ENCODE peak calls at places on chromosome 5, in nine cellular contexts. I is anterior cingulate cortex; Y is caudate nucleus; H is dorsolateral prefrontal cortex; A is mammary epithelial cell; Z is esophagus squamous epithelium; V is GM20000; R is HL-60; X is CD4-positive, alpha-beta T cell. P is an unnamed sample.

GRCh38 chr5:164505791-164506190 is 1000.4 kb downstream of the MAT2B start:
- DNase-seq in I (no peak), Y (no peak), H (no peak), A (no peak), Z (no peak), V (no peak), R (no peak), X (no peak), P (no peak)

GRCh38 chr5:177540438-177540837 is 13.9 kb downstream of the FAM193B start:
- DNase-seq in I (no peak), Y (no peak), H (no peak), A (peak), Z (no peak), V (no peak), R (peak), X (no peak), P (no peak)

GRCh38 chr5:37730896-37731455 is 108.9 kb downstream of the GDNF start:
- DNase-seq in I (no peak), Y (no peak), H (no peak), A (no peak), Z (no peak), V (no peak), R (no peak), X (no peak), P (no peak)

GRCh38 chr5:128671861-128672414 is 133.9 kb upstream of the FBN2 start:
- DNase-seq in I (no peak), Y (no peak), H (no peak), A (no peak), Z (no peak), V (no peak), R (no peak), X (no peak), P (no peak)

GRCh38 chr5:100539519-100539918 is 4.3 kb downstream of the FAM174A start:
- DNase-seq in I (no peak), Y (no peak), H (no peak), A (peak), Z (no peak), V (no peak), R (no peak), X (no peak), P (no peak)

GRCh38 chr5:43514471-43514815 is 505 bp downstream of the C5orf34 start:
- DNase-seq in I (no peak), Y (peak), H (no peak), A (peak), Z (no peak), V (no peak), R (no peak), X (no peak), P (no peak)

GRCh38 chr5:159781626-159782157 is 134.6 kb upstream of the ADRA1B start:
- DNase-seq in I (no peak), Y (no peak), H (no peak), A (peak), Z (no peak), V (no peak), R (no peak), X (no peak), P (no peak)

GRCh38 chr5:32143991-32144636 is 30.0 kb downstream of the GOLPH3 start:
- DNase-seq in I (no peak), Y (no peak), H (no peak), A (no peak), Z (no peak), V (no peak), R (no peak), X (no peak), P (no peak)

GRCh38 chr5:72125931-72126620 is 18.8 kb downstream of the MAP1B start:
- DNase-seq in I (no peak), Y (no peak), H (no peak), A (peak), Z (no peak), V (no peak), R (no peak), X (no peak), P (no peak)

GRCh38 chr5:81409361-81409760 is 15.4 kb upstream of the ACOT12 start:
- DNase-seq in I (no peak), Y (no peak), H (no peak), A (no peak), Z (no peak), V (no peak), R (no peak), X (no peak), P (no peak)

GRCh38 chr5:98975223-98975622 is 46.4 kb upstream of the CHD1 start:
- DNase-seq in I (no peak), Y (no peak), H (no peak), A (peak), Z (no peak), V (no peak), R (no peak), X (no peak), P (no peak)

GRCh38 chr5:14663734-14664269 is 716 bp upstream of the OTULIN start:
- DNase-seq in I (no peak), Y (peak), H (peak), A (no peak), Z (no peak), V (peak), R (no peak), X (no peak), P (no peak)

GRCh38 chr5:127758884-127759283 is 55.7 kb downstream of the CCDC192 start:
- DNase-seq in I (no peak), Y (no peak), H (no peak), A (no peak), Z (no peak), V (no peak), R (no peak), X (no peak), P (no peak)

GRCh38 chr5:133612021-133612860 is at the start of gene FSTL4:
- DNase-seq in I (no peak), Y (no peak), H (peak), A (peak), Z (no peak), V (peak), R (no peak), X (no peak), P (no peak)

GRCh38 chr5:56190500-56190899 is 42.6 kb downstream of the ANKRD55 start:
- DNase-seq in I (no peak), Y (no peak), H (no peak), A (peak), Z (no peak), V (no peak), R (no peak), X (no peak), P (no peak)

GRCh38 chr5:142843029-142843905 is 73.1 kb downstream of the ARHGAP26 start:
- DNase-seq in I (no peak), Y (no peak), H (no peak), A (no peak), Z (no peak), V (no peak), R (no peak), X (no peak), P (no peak)

GRCh38 chr5:111299067-111299481 is 74.9 kb downstream of the CAMK4 start:
- DNase-seq in I (no peak), Y (no peak), H (no peak), A (peak), Z (no peak), V (no peak), R (peak), X (no peak), P (no peak)

GRCh38 chr5:81213070-81213469 is 20.1 kb upstream of the CKMT2 start:
- DNase-seq in I (no peak), Y (no peak), H (no peak), A (no peak), Z (no peak), V (no peak), R (no peak), X (no peak), P (no peak)

GRCh38 chr5:177967221-177967887 is 28.7 kb downstream of the PROP1 start:
- DNase-seq in I (no peak), Y (no peak), H (peak), A (no peak), Z (no peak), V (no peak), R (no peak), X (no peak), P (no peak)

GRCh38 chr5:10699281-10699874 is 61.7 kb downstream of the DAP start:
- DNase-seq in I (no peak), Y (no peak), H (no peak), A (no peak), Z (no peak), V (no peak), R (no peak), X (no peak), P (no peak)

GRCh38 chr5:127909078-127909477 is 174.5 kb upstream of the SLC12A2 start:
- DNase-seq in I (no peak), Y (no peak), H (no peak), A (peak), Z (no peak), V (peak), R (peak), X (no peak), P (peak)

GRCh38 chr5:90873033-90873517 is 314.5 kb downstream of the ADGRV1 start:
- DNase-seq in I (no peak), Y (no peak), H (no peak), A (no peak), Z (no peak), V (no peak), R (no peak), X (no peak), P (no peak)

GRCh38 chr5:136084698-136085097 is 47.9 kb upstream of the SMAD5 start:
- DNase-seq in I (no peak), Y (no peak), H (no peak), A (no peak), Z (no peak), V (no peak), R (no peak), X (no peak), P (no peak)

GRCh38 chr5:127055880-127056653 is 17.2 kb downstream of the C5orf63 start:
- DNase-seq in I (no peak), Y (no peak), H (no peak), A (no peak), Z (no peak), V (no peak), R (peak), X (no peak), P (no peak)

GRCh38 chr5:93088566-93088965 is 492.5 kb downstream of the NR2F1-AS1 start:
- DNase-seq in I (no peak), Y (no peak), H (no peak), A (no peak), Z (no peak), V (no peak), R (no peak), X (no peak), P (no peak)

GRCh38 chr5:172646716-172647285 is 5.7 kb downstream of the NEURL1B start:
- DNase-seq in I (no peak), Y (no peak), H (no peak), A (no peak), Z (no peak), V (no peak), R (no peak), X (no peak), P (no peak)

GRCh38 chr5:135714126-135714894 is 120.2 kb upstream of the SLC25A48 start:
- DNase-seq in I (no peak), Y (no peak), H (no peak), A (no peak), Z (no peak), V (no peak), R (no peak), X (no peak), P (no peak)

GRCh38 chr5:9765421-9765820 is 135.3 kb upstream of the TAS2R1 start:
- DNase-seq in I (peak), Y (no peak), H (no peak), A (no peak), Z (no peak), V (no peak), R (no peak), X (no peak), P (no peak)

GRCh38 chr5:30866142-30866541 is 327.3 kb upstream of the CDH6 start:
- DNase-seq in I (no peak), Y (no peak), H (no peak), A (no peak), Z (no peak), V (no peak), R (no peak), X (no peak), P (no peak)

GRCh38 chr5:151719228-151719861 is 32.6 kb upstream of the SPARC start:
- DNase-seq in I (no peak), Y (no peak), H (no peak), A (no peak), Z (no peak), V (no peak), R (peak), X (no peak), P (peak)

GRCh38 chr5:963673-964531 is 44.7 kb upstream of the NKD2 start:
- DNase-seq in I (no peak), Y (no peak), H (no peak), A (no peak), Z (no peak), V (peak), R (peak), X (peak), P (no peak)

GRCh38 chr5:158559643-158560042 is 540.1 kb downstream of the EBF1 start:
- DNase-seq in I (no peak), Y (no peak), H (no peak), A (no peak), Z (no peak), V (no peak), R (no peak), X (no peak), P (no peak)

GRCh38 chr5:137866541-137867388 is 895 bp upstream of the MYOT start:
- DNase-seq in I (no peak), Y (no peak), H (no peak), A (no peak), Z (no peak), V (no peak), R (no peak), X (no peak), P (no peak)

GRCh38 chr5:179668404-179668803 is 12.4 kb downstream of the CBY3 start:
- DNase-seq in I (no peak), Y (no peak), H (no peak), A (peak), Z (no peak), V (peak), R (peak), X (peak), P (peak)

GRCh38 chr5:111493031-111493430 is 19.3 kb downstream of the STARD4 start:
- DNase-seq in I (no peak), Y (no peak), H (no peak), A (no peak), Z (no peak), V (no peak), R (no peak), X (no peak), P (no peak)

GRCh38 chr5:156479864-156480263 is 152.9 kb downstream of the SGCD start:
- DNase-seq in I (no peak), Y (no peak), H (no peak), A (no peak), Z (no peak), V (no peak), R (peak), X (no peak), P (peak)

P was measured in NCI-H1694.